ENCODE peak calls at places on chromosomes 16 and 17, in eight cellular contexts. One of them, this sample, is unnamed.

GRCh38 chr17:39018267-39019134 is 51.3 kb upstream of the FBXO47 start:
- DNase-seq in GM10248: peak
- DNase-seq in foreskin fibroblast: no peak
- DNase-seq in left ventricle myocardium inferior: no peak
- DNase-seq in NK-92 treated with Interleukin-12 subunit alpha and Interleukin-12 subunit beta, amount 100 ng/mL, for 24 hours: no peak
- DNase-seq in ureter: no peak
- DNase-seq in effector memory CD4-positive, alpha-beta T cell: no peak
- DNase-seq in NCI-H510A: no peak
- DNase-seq in this sample: peak

GRCh38 chr17:77734371-77735050 is 224.0 kb upstream of the TNRC6C start:
- DNase-seq in ureter: peak
- DNase-seq in left ventricle myocardium inferior: peak
- DNase-seq in foreskin fibroblast: peak
- DNase-seq in GM10248: no peak
- DNase-seq in effector memory CD4-positive, alpha-beta T cell: no peak
- DNase-seq in NK-92 treated with Interleukin-12 subunit alpha and Interleukin-12 subunit beta, amount 100 ng/mL, for 24 hours: no peak
- DNase-seq in NCI-H510A: peak
- DNase-seq in this sample: peak

GRCh38 chr17:35174835-35175334 is 19.3 kb downstream of the SLC35G3 start:
- DNase-seq in effector memory CD4-positive, alpha-beta T cell: no peak
- DNase-seq in NK-92 treated with Interleukin-12 subunit alpha and Interleukin-12 subunit beta, amount 100 ng/mL, for 24 hours: no peak
- DNase-seq in ureter: no peak
- DNase-seq in foreskin fibroblast: no peak
- DNase-seq in GM10248: no peak
- DNase-seq in left ventricle myocardium inferior: no peak
- DNase-seq in NCI-H510A: no peak
- DNase-seq in this sample: no peak

GRCh38 chr17:39617446-39618251 is 9.1 kb upstream of the PPP1R1B start:
- DNase-seq in left ventricle myocardium inferior: peak
- DNase-seq in effector memory CD4-positive, alpha-beta T cell: peak
- DNase-seq in foreskin fibroblast: peak
- DNase-seq in NCI-H510A: peak
- DNase-seq in GM10248: no peak
- DNase-seq in ureter: peak
- DNase-seq in NK-92 treated with Interleukin-12 subunit alpha and Interleukin-12 subunit beta, amount 100 ng/mL, for 24 hours: peak
- DNase-seq in this sample: peak

GRCh38 chr16:27729516-27730304 is 179.8 kb downstream of the KATNIP start:
- DNase-seq in foreskin fibroblast: peak
- DNase-seq in NCI-H510A: no peak
- DNase-seq in left ventricle myocardium inferior: no peak
- DNase-seq in effector memory CD4-positive, alpha-beta T cell: no peak
- DNase-seq in NK-92 treated with Interleukin-12 subunit alpha and Interleukin-12 subunit beta, amount 100 ng/mL, for 24 hours: no peak
- DNase-seq in GM10248: no peak
- DNase-seq in ureter: no peak
- DNase-seq in this sample: peak

GRCh38 chr16:89453662-89454321 is 36.6 kb downstream of the ANKRD11 start:
- DNase-seq in NK-92 treated with Interleukin-12 subunit alpha and Interleukin-12 subunit beta, amount 100 ng/mL, for 24 hours: no peak
- DNase-seq in effector memory CD4-positive, alpha-beta T cell: no peak
- DNase-seq in NCI-H510A: no peak
- DNase-seq in left ventricle myocardium inferior: peak
- DNase-seq in GM10248: no peak
- DNase-seq in ureter: no peak
- DNase-seq in foreskin fibroblast: peak
- DNase-seq in this sample: no peak

GRCh38 chr16:10835281-10835931 is 16.8 kb upstream of the TVP23A start:
- DNase-seq in foreskin fibroblast: no peak
- DNase-seq in effector memory CD4-positive, alpha-beta T cell: no peak
- DNase-seq in left ventricle myocardium inferior: no peak
- DNase-seq in NK-92 treated with Interleukin-12 subunit alpha and Interleukin-12 subunit beta, amount 100 ng/mL, for 24 hours: no peak
- DNase-seq in NCI-H510A: no peak
- DNase-seq in ureter: no peak
- DNase-seq in GM10248: peak
- DNase-seq in this sample: no peak

GRCh38 chr17:16439867-16440351 is 24.5 kb downstream of the TRPV2 start:
- DNase-seq in ureter: no peak
- DNase-seq in left ventricle myocardium inferior: no peak
- DNase-seq in NCI-H510A: no peak
- DNase-seq in GM10248: no peak
- DNase-seq in effector memory CD4-positive, alpha-beta T cell: peak
- DNase-seq in NK-92 treated with Interleukin-12 subunit alpha and Interleukin-12 subunit beta, amount 100 ng/mL, for 24 hours: no peak
- DNase-seq in foreskin fibroblast: no peak
- DNase-seq in this sample: no peak

GRCh38 chr16:73058616-73059409 is 10.9 kb upstream of the ZFHX3 start:
- DNase-seq in effector memory CD4-positive, alpha-beta T cell: no peak
- DNase-seq in NK-92 treated with Interleukin-12 subunit alpha and Interleukin-12 subunit beta, amount 100 ng/mL, for 24 hours: no peak
- DNase-seq in foreskin fibroblast: peak
- DNase-seq in left ventricle myocardium inferior: peak
- DNase-seq in NCI-H510A: no peak
- DNase-seq in GM10248: peak
- DNase-seq in ureter: no peak
- DNase-seq in this sample: peak

GRCh38 chr17:40418428-40418706 is 671 bp upstream of the TOP2A start:
- DNase-seq in GM10248: no peak
- DNase-seq in ureter: peak
- DNase-seq in foreskin fibroblast: no peak
- DNase-seq in left ventricle myocardium inferior: no peak
- DNase-seq in NCI-H510A: no peak
- DNase-seq in effector memory CD4-positive, alpha-beta T cell: no peak
- DNase-seq in NK-92 treated with Interleukin-12 subunit alpha and Interleukin-12 subunit beta, amount 100 ng/mL, for 24 hours: no peak
- DNase-seq in this sample: no peak

GRCh38 chr17:8125947-8126305 is 2.0 kb upstream of the HES7 start:
- DNase-seq in NK-92 treated with Interleukin-12 subunit alpha and Interleukin-12 subunit beta, amount 100 ng/mL, for 24 hours: no peak
- DNase-seq in effector memory CD4-positive, alpha-beta T cell: no peak
- DNase-seq in GM10248: no peak
- DNase-seq in foreskin fibroblast: peak
- DNase-seq in ureter: no peak
- DNase-seq in left ventricle myocardium inferior: no peak
- DNase-seq in NCI-H510A: no peak
- DNase-seq in this sample: no peak

GRCh38 chr16:25596194-25596593 is 95.6 kb upstream of the HS3ST4 start:
- DNase-seq in NK-92 treated with Interleukin-12 subunit alpha and Interleukin-12 subunit beta, amount 100 ng/mL, for 24 hours: no peak
- DNase-seq in effector memory CD4-positive, alpha-beta T cell: no peak
- DNase-seq in foreskin fibroblast: no peak
- DNase-seq in left ventricle myocardium inferior: no peak
- DNase-seq in ureter: no peak
- DNase-seq in GM10248: no peak
- DNase-seq in NCI-H510A: no peak
- DNase-seq in this sample: no peak

This sample was measured in left kidney.